ENCODE peak calls at places on chromosomes 1 and 21, in six cellular contexts. One of them, this sample, is unnamed.
A peak's percentile ranks its signal among the peaks of the same experiment; 100 is the strongest.

GRCh38 chr1:245512980-245513578 is 358.3 kb downstream of the KIF26B start:
- DNase-seq in stimulated activated CD8-positive, alpha-beta memory T cell treated with anti-CD3 and anti-CD28 coated beads, Interleukin-4, amount 100 ng/mL, for 24 hours: no peak
- DNase-seq in brain pericyte: no peak
- DNase-seq in nephron progenitor cell: peak; percentile 17
- DNase-seq in B cell: no peak
- DNase-seq in T47D: no peak
- DNase-seq in this sample: no peak

GRCh38 chr1:16724718-16725438 is 15.4 kb upstream of the RNU1-4 start:
- DNase-seq in stimulated activated CD8-positive, alpha-beta memory T cell treated with anti-CD3 and anti-CD28 coated beads, Interleukin-4, amount 100 ng/mL, for 24 hours: no peak
- DNase-seq in brain pericyte: no peak
- DNase-seq in nephron progenitor cell: no peak
- DNase-seq in B cell: no peak
- DNase-seq in T47D: no peak
- DNase-seq in this sample: peak; percentile 36

GRCh38 chr1:204885790-204886189 is 15.1 kb downstream of the NFASC start:
- DNase-seq in stimulated activated CD8-positive, alpha-beta memory T cell treated with anti-CD3 and anti-CD28 coated beads, Interleukin-4, amount 100 ng/mL, for 24 hours: no peak
- DNase-seq in brain pericyte: no peak
- DNase-seq in nephron progenitor cell: no peak
- DNase-seq in B cell: no peak
- DNase-seq in T47D: no peak
- DNase-seq in this sample: no peak

GRCh38 chr1:85148524-85149250 is 52.1 kb downstream of the SYDE2 start:
- DNase-seq in stimulated activated CD8-positive, alpha-beta memory T cell treated with anti-CD3 and anti-CD28 coated beads, Interleukin-4, amount 100 ng/mL, for 24 hours: no peak
- DNase-seq in brain pericyte: no peak
- DNase-seq in nephron progenitor cell: no peak
- DNase-seq in B cell: no peak
- DNase-seq in T47D: no peak
- DNase-seq in this sample: no peak

GRCh38 chr1:99146129-99146848 is 118.0 kb upstream of the PLPPR4 start:
- DNase-seq in stimulated activated CD8-positive, alpha-beta memory T cell treated with anti-CD3 and anti-CD28 coated beads, Interleukin-4, amount 100 ng/mL, for 24 hours: no peak
- DNase-seq in brain pericyte: peak; percentile 2
- DNase-seq in nephron progenitor cell: no peak
- DNase-seq in B cell: no peak
- DNase-seq in T47D: peak; percentile 4
- DNase-seq in this sample: peak; percentile 50

GRCh38 chr1:91582431-91582921 is 81.8 kb downstream of the CDC7 start:
- DNase-seq in stimulated activated CD8-positive, alpha-beta memory T cell treated with anti-CD3 and anti-CD28 coated beads, Interleukin-4, amount 100 ng/mL, for 24 hours: no peak
- DNase-seq in brain pericyte: no peak
- DNase-seq in nephron progenitor cell: no peak
- DNase-seq in B cell: no peak
- DNase-seq in T47D: no peak
- DNase-seq in this sample: no peak

GRCh38 chr1:51541313-51542050 is 22.4 kb upstream of the EPS15 start:
- DNase-seq in stimulated activated CD8-positive, alpha-beta memory T cell treated with anti-CD3 and anti-CD28 coated beads, Interleukin-4, amount 100 ng/mL, for 24 hours: no peak
- DNase-seq in brain pericyte: no peak
- DNase-seq in nephron progenitor cell: no peak
- DNase-seq in B cell: no peak
- DNase-seq in T47D: peak; percentile 67
- DNase-seq in this sample: no peak

GRCh38 chr1:117672756-117673155 is 66.9 kb downstream of the TENT5C start:
- DNase-seq in stimulated activated CD8-positive, alpha-beta memory T cell treated with anti-CD3 and anti-CD28 coated beads, Interleukin-4, amount 100 ng/mL, for 24 hours: no peak
- DNase-seq in brain pericyte: no peak
- DNase-seq in nephron progenitor cell: no peak
- DNase-seq in B cell: no peak
- DNase-seq in T47D: no peak
- DNase-seq in this sample: no peak

GRCh38 chr1:7456683-7457082 is 314.4 kb upstream of the VAMP3 start:
- DNase-seq in stimulated activated CD8-positive, alpha-beta memory T cell treated with anti-CD3 and anti-CD28 coated beads, Interleukin-4, amount 100 ng/mL, for 24 hours: no peak
- DNase-seq in brain pericyte: no peak
- DNase-seq in nephron progenitor cell: peak; percentile 53
- DNase-seq in B cell: no peak
- DNase-seq in T47D: no peak
- DNase-seq in this sample: no peak

GRCh38 chr21:46418265-46418946 is 40.3 kb upstream of the DIP2A start:
- DNase-seq in stimulated activated CD8-positive, alpha-beta memory T cell treated with anti-CD3 and anti-CD28 coated beads, Interleukin-4, amount 100 ng/mL, for 24 hours: no peak
- DNase-seq in brain pericyte: no peak
- DNase-seq in nephron progenitor cell: no peak
- DNase-seq in B cell: no peak
- DNase-seq in T47D: no peak
- DNase-seq in this sample: no peak

GRCh38 chr21:27290020-27290419 is 323.1 kb upstream of the ADAMTS5 start:
- DNase-seq in stimulated activated CD8-positive, alpha-beta memory T cell treated with anti-CD3 and anti-CD28 coated beads, Interleukin-4, amount 100 ng/mL, for 24 hours: no peak
- DNase-seq in brain pericyte: no peak
- DNase-seq in nephron progenitor cell: no peak
- DNase-seq in B cell: no peak
- DNase-seq in T47D: no peak
- DNase-seq in this sample: no peak

GRCh38 chr1:202237052-202237451 is 43.5 kb downstream of the LGR6 start:
- DNase-seq in stimulated activated CD8-positive, alpha-beta memory T cell treated with anti-CD3 and anti-CD28 coated beads, Interleukin-4, amount 100 ng/mL, for 24 hours: no peak
- DNase-seq in brain pericyte: no peak
- DNase-seq in nephron progenitor cell: peak; percentile 68
- DNase-seq in B cell: no peak
- DNase-seq in T47D: peak; percentile 80
- DNase-seq in this sample: no peak

GRCh38 chr1:173360478-173361063 is 116.6 kb upstream of the PRDX6 start:
- DNase-seq in stimulated activated CD8-positive, alpha-beta memory T cell treated with anti-CD3 and anti-CD28 coated beads, Interleukin-4, amount 100 ng/mL, for 24 hours: no peak
- DNase-seq in brain pericyte: no peak
- DNase-seq in nephron progenitor cell: no peak
- DNase-seq in B cell: no peak
- DNase-seq in T47D: no peak
- DNase-seq in this sample: no peak

GRCh38 chr1:60527567-60527966 is 454.0 kb upstream of the C1orf87 start:
- DNase-seq in stimulated activated CD8-positive, alpha-beta memory T cell treated with anti-CD3 and anti-CD28 coated beads, Interleukin-4, amount 100 ng/mL, for 24 hours: no peak
- DNase-seq in brain pericyte: no peak
- DNase-seq in nephron progenitor cell: no peak
- DNase-seq in B cell: no peak
- DNase-seq in T47D: no peak
- DNase-seq in this sample: no peak

GRCh38 chr1:71788113-71788512 is 494.2 kb downstream of the NEGR1 start:
- DNase-seq in stimulated activated CD8-positive, alpha-beta memory T cell treated with anti-CD3 and anti-CD28 coated beads, Interleukin-4, amount 100 ng/mL, for 24 hours: no peak
- DNase-seq in brain pericyte: no peak
- DNase-seq in nephron progenitor cell: no peak
- DNase-seq in B cell: no peak
- DNase-seq in T47D: no peak
- DNase-seq in this sample: no peak

GRCh38 chr21:25371831-25372434 is 235.3 kb downstream of the MRPL39 start:
- DNase-seq in stimulated activated CD8-positive, alpha-beta memory T cell treated with anti-CD3 and anti-CD28 coated beads, Interleukin-4, amount 100 ng/mL, for 24 hours: no peak
- DNase-seq in brain pericyte: no peak
- DNase-seq in nephron progenitor cell: no peak
- DNase-seq in B cell: no peak
- DNase-seq in T47D: no peak
- DNase-seq in this sample: no peak

GRCh38 chr1:64073705-64074104 is 129.7 kb upstream of the UBE2U start:
- DNase-seq in stimulated activated CD8-positive, alpha-beta memory T cell treated with anti-CD3 and anti-CD28 coated beads, Interleukin-4, amount 100 ng/mL, for 24 hours: no peak
- DNase-seq in brain pericyte: no peak
- DNase-seq in nephron progenitor cell: no peak
- DNase-seq in B cell: no peak
- DNase-seq in T47D: no peak
- DNase-seq in this sample: no peak

GRCh38 chr1:1230656-1231399 is 973 bp downstream of the SDF4 start:
- DNase-seq in stimulated activated CD8-positive, alpha-beta memory T cell treated with anti-CD3 and anti-CD28 coated beads, Interleukin-4, amount 100 ng/mL, for 24 hours: no peak
- DNase-seq in brain pericyte: no peak
- DNase-seq in nephron progenitor cell: no peak
- DNase-seq in B cell: no peak
- DNase-seq in T47D: peak; percentile 80
- DNase-seq in this sample: no peak

GRCh38 chr1:1255627-1256026 is 9.1 kb upstream of the C1QTNF12 start:
- DNase-seq in stimulated activated CD8-positive, alpha-beta memory T cell treated with anti-CD3 and anti-CD28 coated beads, Interleukin-4, amount 100 ng/mL, for 24 hours: no peak
- DNase-seq in brain pericyte: no peak
- DNase-seq in nephron progenitor cell: no peak
- DNase-seq in B cell: no peak
- DNase-seq in T47D: no peak
- DNase-seq in this sample: no peak

GRCh38 chr1:84253891-84254290 is 47.6 kb upstream of the SAMD13 start:
- DNase-seq in stimulated activated CD8-positive, alpha-beta memory T cell treated with anti-CD3 and anti-CD28 coated beads, Interleukin-4, amount 100 ng/mL, for 24 hours: no peak
- DNase-seq in brain pericyte: peak; percentile 66
- DNase-seq in nephron progenitor cell: no peak
- DNase-seq in B cell: no peak
- DNase-seq in T47D: peak; percentile 4
- DNase-seq in this sample: peak; percentile 65

GRCh38 chr1:219298581-219299148 is 125.0 kb downstream of the LYPLAL1 start:
- DNase-seq in stimulated activated CD8-positive, alpha-beta memory T cell treated with anti-CD3 and anti-CD28 coated beads, Interleukin-4, amount 100 ng/mL, for 24 hours: no peak
- DNase-seq in brain pericyte: no peak
- DNase-seq in nephron progenitor cell: no peak
- DNase-seq in B cell: no peak
- DNase-seq in T47D: no peak
- DNase-seq in this sample: no peak

GRCh38 chr1:89394851-89395250 is 31.0 kb downstream of the GBP6 start:
- DNase-seq in stimulated activated CD8-positive, alpha-beta memory T cell treated with anti-CD3 and anti-CD28 coated beads, Interleukin-4, amount 100 ng/mL, for 24 hours: no peak
- DNase-seq in brain pericyte: no peak
- DNase-seq in nephron progenitor cell: no peak
- DNase-seq in B cell: no peak
- DNase-seq in T47D: no peak
- DNase-seq in this sample: no peak

GRCh38 chr1:42177551-42177981 is 13.0 kb upstream of the GUCA2A start:
- DNase-seq in stimulated activated CD8-positive, alpha-beta memory T cell treated with anti-CD3 and anti-CD28 coated beads, Interleukin-4, amount 100 ng/mL, for 24 hours: no peak
- DNase-seq in brain pericyte: no peak
- DNase-seq in nephron progenitor cell: peak; percentile 24
- DNase-seq in B cell: no peak
- DNase-seq in T47D: no peak
- DNase-seq in this sample: peak; percentile 79

This sample was measured in right cardiac atrium.